ENCODE peak calls at places on chromosomes 16 and 17, in four cellular contexts. One of them, this sample, is unnamed.

GRCh38 chr17:58277107-58277506 is 3.6 kb downstream of the MPO start:
- DNase-seq in Caco-2: no peak
- DNase-seq in heart right ventricle: no peak
- DNase-seq in BJ: no peak
- DNase-seq in this sample: peak; percentile 10

GRCh38 chr17:50556803-50557202 is 3.7 kb upstream of the CACNA1G start:
- DNase-seq in Caco-2: no peak
- DNase-seq in heart right ventricle: peak; percentile 34
- DNase-seq in BJ: no peak
- DNase-seq in this sample: no peak

GRCh38 chr17:39271546-39271945 is 45.8 kb upstream of the STAC2 start:
- DNase-seq in Caco-2: no peak
- DNase-seq in heart right ventricle: no peak
- DNase-seq in BJ: no peak
- DNase-seq in this sample: no peak

GRCh38 chr16:57356547-57356946 is 2.0 kb upstream of the CCL22 start:
- DNase-seq in Caco-2: no peak
- DNase-seq in heart right ventricle: no peak
- DNase-seq in BJ: no peak
- DNase-seq in this sample: no peak

GRCh38 chr16:24689128-24689527 is 40.3 kb upstream of the TNRC6A start:
- DNase-seq in Caco-2: no peak
- DNase-seq in heart right ventricle: no peak
- DNase-seq in BJ: no peak
- DNase-seq in this sample: peak; percentile 45

GRCh38 chr16:80824623-80825364 is 20.4 kb upstream of the CDYL2 start:
- DNase-seq in Caco-2: no peak
- DNase-seq in heart right ventricle: no peak
- DNase-seq in BJ: peak; percentile 11
- DNase-seq in this sample: peak; percentile 68

GRCh38 chr17:48633266-48633816 is 7.2 kb upstream of the HOXB9 start:
- DNase-seq in Caco-2: no peak
- DNase-seq in heart right ventricle: no peak
- DNase-seq in BJ: no peak
- DNase-seq in this sample: no peak

GRCh38 chr17:1047886-1048470 is 51.0 kb downstream of the TIMM22 start:
- DNase-seq in Caco-2: no peak
- DNase-seq in heart right ventricle: peak; percentile 14
- DNase-seq in BJ: no peak
- DNase-seq in this sample: no peak

GRCh38 chr16:80986557-80986956 is 20.1 kb downstream of the CMC2 start:
- DNase-seq in Caco-2: no peak
- DNase-seq in heart right ventricle: no peak
- DNase-seq in BJ: no peak
- DNase-seq in this sample: no peak

GRCh38 chr16:74865922-74866598 is 91.4 kb upstream of the FA2H start:
- DNase-seq in Caco-2: no peak
- DNase-seq in heart right ventricle: no peak
- DNase-seq in BJ: no peak
- DNase-seq in this sample: no peak

GRCh38 chr17:78736526-78737079 is 45.5 kb downstream of the CYTH1 start:
- DNase-seq in Caco-2: peak; percentile 93
- DNase-seq in heart right ventricle: peak; percentile 77
- DNase-seq in BJ: no peak
- DNase-seq in this sample: peak; percentile 92

GRCh38 chr17:35167046-35167445 is 19.4 kb downstream of the UNC45B start:
- DNase-seq in Caco-2: no peak
- DNase-seq in heart right ventricle: no peak
- DNase-seq in BJ: no peak
- DNase-seq in this sample: peak; percentile 47

DNA sequence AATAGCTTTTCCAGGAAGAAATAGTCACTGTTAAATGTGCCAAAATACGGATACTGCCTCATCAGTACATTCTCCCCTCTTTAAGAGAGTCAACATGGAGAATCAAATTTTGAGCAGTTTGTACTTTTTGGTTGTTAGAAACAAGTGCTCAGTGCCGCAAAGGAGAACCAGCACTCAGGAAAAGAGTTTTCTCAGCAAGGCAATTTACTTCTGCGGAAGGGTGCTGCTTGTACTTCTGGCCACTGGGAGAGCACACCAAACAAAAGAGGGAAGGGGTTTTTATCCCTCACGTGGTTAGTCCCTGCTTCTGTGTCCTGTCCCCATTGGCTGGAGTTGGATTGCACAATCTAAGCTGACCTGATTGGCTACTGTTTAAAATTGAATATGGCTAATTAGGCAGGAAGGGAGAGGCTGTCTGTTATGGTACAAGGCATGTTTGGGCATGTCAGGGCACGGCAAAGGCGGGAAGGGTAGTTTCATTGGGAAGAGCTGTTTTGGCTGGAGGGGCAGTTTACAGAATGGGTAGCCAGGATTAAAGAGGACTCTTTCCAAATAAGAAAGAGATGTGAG is 499.3 kb downstream of the CDH13 start:
- DNase-seq in Caco-2: no peak
- DNase-seq in heart right ventricle: no peak
- DNase-seq in BJ: no peak
- DNase-seq in this sample: no peak
- H3K36me3 ChIP-seq in Caco-2: no peaks in the 10 kb centered on the region
- H3K36me3 ChIP-seq in heart right ventricle: peaks cover 8% of the 10 kb centered on the region
- H3K36me3 ChIP-seq in BJ: no peaks in the 10 kb centered on the region
- H3K36me3 ChIP-seq in this sample: no peaks in the 10 kb centered on the region

DNA sequence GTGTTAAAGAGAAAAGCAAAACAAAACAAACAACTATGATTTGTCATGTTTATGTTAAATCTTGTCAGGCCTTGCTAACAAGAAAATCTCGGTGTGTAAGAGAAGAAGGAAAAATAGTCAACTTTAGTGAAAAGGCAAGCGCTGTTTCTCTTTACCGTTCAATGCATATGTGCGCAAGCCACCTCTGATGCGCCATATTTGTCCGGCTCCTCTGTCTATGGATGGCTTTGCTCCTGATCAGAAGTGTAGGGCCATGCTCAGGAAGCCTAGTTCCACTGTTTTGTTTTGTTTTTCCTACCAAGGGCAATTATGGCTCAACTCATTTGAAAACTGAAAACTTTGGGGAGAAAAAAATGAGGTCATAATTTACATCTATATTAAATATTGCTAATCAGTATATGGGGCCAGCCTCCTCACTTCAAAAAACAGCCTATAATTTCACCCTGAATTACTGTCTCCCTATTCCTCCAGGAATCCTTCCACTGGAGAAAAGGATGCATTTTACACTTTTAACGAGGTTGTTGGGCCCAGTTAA is 4.6 kb downstream of the MAF start:
- DNase-seq in Caco-2: no peak
- DNase-seq in heart right ventricle: no peak
- DNase-seq in BJ: no peak
- DNase-seq in this sample: no peak
- H3K4me3 ChIP-seq in Caco-2: no peak overlapping the region
- H3K4me3 ChIP-seq in heart right ventricle: peak overlapping the region; percentile 26
- H3K4me3 ChIP-seq in BJ: peak overlapping the region; percentile 56
- H3K4me3 ChIP-seq in this sample: no peak overlapping the region

GRCh38 chr17:62987136-62987535 is 21.1 kb downstream of the TANC2 start:
- DNase-seq in Caco-2: no peak
- DNase-seq in heart right ventricle: no peak
- DNase-seq in BJ: no peak
- DNase-seq in this sample: no peak
- TF ChIP-seq CTCF in Caco-2: peak; percentile 36
- TF ChIP-seq CTCF in heart right ventricle: no peak
- TF ChIP-seq CTCF in BJ: peak; percentile 26
- TF ChIP-seq CTCF in this sample: peak; percentile 51

DNA sequence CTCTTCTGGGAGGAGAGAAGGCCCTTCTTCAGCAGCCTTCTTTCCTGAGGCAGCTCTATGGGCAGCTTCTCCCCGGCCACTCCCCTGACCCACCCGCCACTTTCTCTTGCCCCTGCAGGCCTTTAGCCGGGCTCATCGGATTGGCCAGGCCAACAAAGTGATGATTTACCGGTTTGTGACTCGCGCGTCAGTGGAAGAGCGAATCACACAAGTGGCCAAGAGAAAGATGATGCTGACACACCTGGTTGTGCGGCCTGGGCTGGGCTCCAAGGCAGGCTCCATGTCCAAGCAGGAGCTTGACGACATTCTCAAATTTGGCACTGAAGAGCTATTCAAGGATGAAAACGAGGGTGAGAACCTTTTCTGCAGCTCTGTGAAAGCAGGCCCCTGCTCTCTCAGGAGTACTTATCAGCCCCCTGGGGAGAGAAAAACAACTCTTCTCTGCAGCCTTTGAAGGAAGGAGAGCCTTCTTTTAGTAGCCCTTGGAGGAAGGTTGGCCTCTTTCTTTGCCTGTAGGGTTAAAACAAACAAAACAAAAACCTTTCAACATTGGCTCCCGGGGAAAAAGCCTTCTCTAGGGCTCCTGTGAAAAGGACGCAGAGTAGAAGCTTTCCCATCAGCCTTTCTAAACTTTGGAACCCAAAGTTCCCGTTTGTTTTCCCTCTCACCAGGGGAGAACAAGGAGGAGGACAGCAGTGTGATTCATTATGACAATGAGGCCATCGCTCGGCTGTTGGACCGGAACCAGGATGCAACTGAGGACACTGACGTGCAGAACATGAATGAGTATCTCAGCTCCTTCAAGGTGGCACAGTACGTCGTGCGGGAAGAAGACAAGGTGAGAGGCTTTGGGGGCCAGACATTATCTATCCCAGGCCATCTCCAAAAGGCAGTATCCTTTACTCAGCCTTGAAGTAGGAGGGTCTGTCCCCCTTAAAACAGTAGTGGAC is 12.7 kb downstream of the RNF227 start:
- DNase-seq in Caco-2: no peak
- DNase-seq in heart right ventricle: no peak
- DNase-seq in BJ: no peak
- DNase-seq in this sample: peak; percentile 56
- H3K36me3 ChIP-seq in Caco-2: no peaks in the 10 kb centered on the region
- H3K36me3 ChIP-seq in heart right ventricle: peaks cover 100% of the 10 kb centered on the region
- H3K36me3 ChIP-seq in BJ: peaks cover 63% of the 10 kb centered on the region
- H3K36me3 ChIP-seq in this sample: peaks cover 67% of the 10 kb centered on the region

GRCh38 chr16:3577302-3577752 is at the start of gene NLRC3:
- DNase-seq in Caco-2: no peak
- DNase-seq in heart right ventricle: no peak
- DNase-seq in BJ: no peak
- DNase-seq in this sample: no peak

GRCh38 chr16:3579776-3580175 is 2.6 kb upstream of the NLRC3 start:
- DNase-seq in Caco-2: no peak
- DNase-seq in heart right ventricle: no peak
- DNase-seq in BJ: no peak
- DNase-seq in this sample: no peak

GRCh38 chr16:3578121-3578520 is 918 bp upstream of the NLRC3 start:
- DNase-seq in Caco-2: no peak
- DNase-seq in heart right ventricle: no peak
- DNase-seq in BJ: no peak
- DNase-seq in this sample: no peak

GRCh38 chr16:3580271-3580670 is 3.1 kb upstream of the NLRC3 start:
- DNase-seq in Caco-2: no peak
- DNase-seq in heart right ventricle: no peak
- DNase-seq in BJ: no peak
- DNase-seq in this sample: peak; percentile 25

DNA sequence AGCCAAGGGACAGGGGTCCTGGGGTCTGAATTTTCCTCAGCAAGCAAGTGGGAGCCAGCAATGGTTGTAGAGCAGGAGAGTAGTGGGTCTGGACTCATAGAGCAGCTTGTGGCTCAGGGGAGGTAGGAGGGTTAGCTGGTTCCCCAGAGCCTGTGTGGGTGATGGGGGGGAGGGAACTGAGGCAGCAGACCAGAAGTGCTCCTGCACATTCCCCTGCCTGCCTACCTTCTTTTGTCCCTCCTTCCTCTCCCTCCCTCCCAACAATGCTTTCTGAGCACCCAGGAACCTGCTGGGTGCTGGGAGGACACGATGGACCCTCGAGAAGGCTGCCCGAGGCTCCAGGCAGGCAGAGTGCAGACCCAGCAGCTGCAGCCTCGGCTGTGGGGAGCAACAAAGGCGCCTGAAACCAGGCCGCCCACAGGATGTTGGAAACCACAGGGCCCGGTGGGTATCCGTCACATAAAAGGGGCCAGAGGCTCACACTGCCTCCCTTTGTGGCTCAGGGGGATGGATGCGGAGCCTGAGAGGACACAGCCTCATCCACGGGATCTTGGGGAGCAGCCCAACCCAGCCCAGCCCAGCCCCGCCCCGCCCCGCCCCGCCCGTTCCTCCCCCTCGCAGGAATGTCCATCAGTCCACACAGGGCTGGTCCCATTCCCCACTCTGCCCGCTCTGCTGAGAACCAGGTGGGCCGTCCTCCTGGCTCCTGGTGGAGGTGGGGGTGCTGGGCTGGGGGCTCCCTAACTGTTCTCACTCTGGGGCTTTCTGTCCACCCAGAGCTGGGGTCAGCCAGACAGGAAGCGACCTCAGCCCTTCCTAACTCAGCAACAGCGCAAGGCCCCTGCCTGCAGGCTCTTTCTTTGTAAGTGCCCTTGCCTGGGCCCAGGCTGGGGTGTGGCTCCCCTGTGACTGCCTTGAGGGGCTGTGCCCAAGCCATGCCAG is 1.7 kb upstream of the NLRC3 start:
- DNase-seq in Caco-2: no peak
- DNase-seq in heart right ventricle: no peak
- DNase-seq in BJ: no peak
- DNase-seq in this sample: no peak
- H3K4me3 ChIP-seq in Caco-2: no peak overlapping the region
- H3K4me3 ChIP-seq in heart right ventricle: no peak overlapping the region
- H3K4me3 ChIP-seq in BJ: no peak overlapping the region
- H3K4me3 ChIP-seq in this sample: no peak overlapping the region

DNA sequence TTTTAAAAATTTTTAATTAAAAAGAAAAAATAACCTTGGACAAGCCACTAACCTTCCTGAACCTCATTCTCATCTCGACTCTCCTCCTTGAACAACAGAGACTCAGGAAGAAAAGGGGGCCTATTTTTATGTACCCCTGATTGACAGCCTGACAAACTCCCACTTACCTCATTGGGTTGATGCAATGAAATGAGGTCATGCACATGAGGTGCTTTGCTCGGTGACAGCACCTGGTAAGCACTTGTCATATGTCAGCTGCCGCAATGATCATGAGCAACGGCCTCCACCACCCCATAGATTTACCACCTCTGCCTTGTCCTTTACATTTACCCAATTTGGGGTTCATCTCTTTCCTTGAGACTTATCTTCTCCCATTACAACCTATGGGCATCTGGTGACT is 66.1 kb upstream of the CLEC3A start:
- DNase-seq in Caco-2: no peak
- DNase-seq in heart right ventricle: no peak
- DNase-seq in BJ: no peak
- DNase-seq in this sample: no peak
- TF ChIP-seq CTCF in Caco-2: no peak
- TF ChIP-seq CTCF in heart right ventricle: no peak
- TF ChIP-seq CTCF in BJ: no peak
- TF ChIP-seq CTCF in this sample: no peak

DNA sequence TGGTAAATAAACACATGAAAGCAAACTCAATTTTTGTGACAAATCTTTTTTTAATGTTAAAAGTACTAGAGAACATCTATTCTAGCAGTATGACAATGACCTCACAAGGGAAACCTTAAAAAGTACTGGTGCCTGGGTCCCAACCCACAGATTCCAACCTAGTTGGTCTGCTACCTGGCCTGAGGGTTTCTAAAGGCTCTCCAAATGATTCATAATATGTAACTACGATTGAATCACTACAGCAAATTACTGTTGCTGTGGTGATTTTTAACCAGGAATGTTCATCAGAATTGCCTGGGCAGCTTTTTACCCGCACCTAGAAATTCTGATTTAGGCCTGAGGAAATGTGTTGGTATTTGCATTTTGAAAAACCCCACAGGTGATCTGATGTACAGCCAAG is 26.1 kb downstream of the CDR2 start:
- DNase-seq in Caco-2: no peak
- DNase-seq in heart right ventricle: no peak
- DNase-seq in BJ: no peak
- DNase-seq in this sample: peak; percentile 90
- H3K36me3 ChIP-seq in Caco-2: peaks cover 4% of the 10 kb centered on the region
- H3K36me3 ChIP-seq in heart right ventricle: peaks cover 71% of the 10 kb centered on the region
- H3K36me3 ChIP-seq in BJ: peaks cover 20% of the 10 kb centered on the region
- H3K36me3 ChIP-seq in this sample: peaks cover 7% of the 10 kb centered on the region

This sample was measured in bronchial epithelial cell.